ENCODE peak calls at places on chromosome 7, in eight cellular contexts. P, L, V, W, G, J, S and T are unnamed samples.

GRCh38 chr7:82694020-82694419 is 250.4 kb upstream of the CACNA2D1 start:
- DNase-seq in V (no peak), P (no peak), L (no peak), W (no peak), G (no peak), J (no peak), S (no peak), T (no peak)

GRCh38 chr7:128404143-128404681 is 5.6 kb downstream of the IMPDH1 start:
- DNase-seq in G (no peak), S (no peak), V (no peak), J (no peak), L (no peak), P (no peak), W (peak; percentile 31), T (no peak)

GRCh38 chr7:115208710-115209540 is 287.0 kb downstream of the MDFIC start:
- DNase-seq in W (no peak), L (no peak), G (no peak), J (no peak), V (no peak), P (no peak), S (no peak), T (no peak)

GRCh38 chr7:28587211-28587610 is 174.9 kb downstream of the CREB5 start:
- DNase-seq in J (no peak), V (no peak), L (no peak), P (no peak), W (no peak), G (no peak), S (no peak), T (no peak)

GRCh38 chr7:53531-53930 is 138.8 kb upstream of the FAM20C start:
- DNase-seq in G (peak; percentile 40), L (no peak), P (no peak), V (no peak), W (no peak), S (no peak), J (peak; percentile 26), T (no peak)

GRCh38 chr7:20598479-20599419 is 16.7 kb upstream of the ABCB5 start:
- DNase-seq in P (no peak), J (peak; percentile 77), S (no peak), W (no peak), G (no peak), L (no peak), V (no peak), T (no peak)

GRCh38 chr7:27375958-27376357 is 133.4 kb downstream of the EVX1 start:
- DNase-seq in G (no peak), P (no peak), V (no peak), L (no peak), J (no peak), S (no peak), W (no peak), T (no peak)

GRCh38 chr7:87628780-87629569 is 777 bp downstream of the RUNDC3B start:
- DNase-seq in S (peak; percentile 68), J (no peak), W (peak; percentile 73), V (peak; percentile 81), G (peak; percentile 86), L (peak; percentile 62), P (peak; percentile 43), T (no peak)

GRCh38 chr7:157018997-157019591 is 8.6 kb upstream of the MNX1 start:
- DNase-seq in J (no peak), S (peak; percentile 79), L (peak; percentile 52), V (peak; percentile 52), W (no peak), P (no peak), G (peak; percentile 75), T (no peak)

GRCh38 chr7:45873355-45873754 is 473 bp upstream of the CCDC201 start:
- DNase-seq in G (peak; percentile 39), L (no peak), V (no peak), S (no peak), W (no peak), P (no peak), J (no peak), T (no peak)

GRCh38 chr7:50387351-50387750 is 62.8 kb downstream of the FIGNL1 start:
- DNase-seq in V (no peak), S (no peak), W (no peak), G (no peak), L (no peak), P (no peak), J (no peak), T (no peak)

GRCh38 chr7:101235050-101235449 is 2.6 kb downstream of the CLDN15 start:
- DNase-seq in W (no peak), S (peak; percentile 63), V (no peak), G (no peak), P (no peak), J (peak; percentile 62), L (no peak), T (no peak)

GRCh38 chr7:140267381-140268226 is 90.8 kb upstream of the KDM7A start:
- DNase-seq in V (no peak), W (no peak), L (no peak), G (no peak), S (no peak), J (no peak), P (no peak), T (no peak)

GRCh38 chr7:339696-340095 is 49.7 kb downstream of the FOXL3 start:
- DNase-seq in V (no peak), S (no peak), L (no peak), J (no peak), G (no peak), P (no peak), W (no peak), T (no peak)

GRCh38 chr7:79622781-79623180 is 169.3 kb upstream of the MAGI2 start:
- DNase-seq in G (no peak), P (no peak), W (no peak), V (no peak), L (no peak), S (no peak), J (no peak), T (no peak)

GRCh38 chr7:37718585-37718984 is 35.0 kb downstream of the GPR141 start:
- DNase-seq in W (no peak), G (no peak), V (no peak), P (no peak), J (no peak), L (no peak), S (no peak), T (no peak)

GRCh38 chr7:44445986-44446671 is 44.3 kb downstream of the NUDCD3 start:
- DNase-seq in J (no peak), W (no peak), P (no peak), S (no peak), G (no peak), V (no peak), L (no peak), T (peak; percentile 45)

GRCh38 chr7:91357929-91358328 is 93.7 kb downstream of the FZD1 start:
- DNase-seq in V (no peak), L (no peak), G (no peak), W (no peak), P (no peak), J (no peak), S (no peak), T (no peak)

GRCh38 chr7:41201021-41201420 is 501.9 kb downstream of the INHBA start:
- DNase-seq in G (no peak), J (no peak), S (no peak), W (no peak), L (no peak), V (no peak), P (no peak), T (no peak)

DNA sequence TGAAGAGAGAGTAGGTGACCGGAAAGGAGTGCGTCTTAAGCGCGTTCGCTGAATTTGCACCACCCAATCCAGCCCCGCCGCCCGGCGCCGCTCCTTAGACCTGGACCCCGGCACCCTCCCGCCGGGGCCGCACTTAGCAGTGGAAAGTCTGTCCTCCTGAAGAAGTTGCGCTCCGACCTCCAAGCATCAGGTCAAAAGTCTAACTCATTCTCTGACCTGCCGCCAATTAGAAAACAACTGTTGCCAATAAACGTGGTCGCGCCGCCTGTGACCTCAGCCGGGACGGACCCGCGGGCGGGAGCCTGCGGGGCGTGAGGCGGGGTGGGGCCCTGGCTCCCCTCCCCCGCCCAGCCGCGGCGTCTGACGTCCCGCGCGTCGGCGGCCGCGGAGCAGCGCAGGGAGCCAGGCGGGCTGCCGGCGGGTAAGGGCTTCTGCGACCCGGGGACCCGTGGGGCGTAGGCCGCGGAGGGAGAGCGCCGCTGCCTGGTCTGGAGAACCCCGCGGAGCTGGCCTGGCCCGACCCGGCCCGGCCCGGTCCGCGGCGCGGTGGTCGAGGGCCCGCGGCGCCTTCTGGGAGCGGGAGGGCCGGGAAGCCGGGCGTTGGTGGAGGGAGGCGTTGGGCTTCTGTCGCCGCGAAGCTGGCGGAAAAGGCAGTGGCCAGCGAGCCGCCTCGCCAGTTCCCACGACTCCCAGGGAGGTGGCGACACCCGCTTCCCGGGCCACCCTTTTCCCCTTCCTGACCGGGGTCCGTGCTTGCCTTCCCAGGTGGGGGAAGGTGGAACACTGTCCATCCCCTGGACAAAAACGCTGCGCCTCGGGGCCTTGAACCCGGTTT is at the start of gene BCAP29:
- DNase-seq in L (peak; percentile 82), J (peak; percentile 90), S (peak; percentile 81), G (peak; percentile 94), P (peak; percentile 74), V (peak; percentile 84), W (peak; percentile 81), T (peak; percentile 79)
- TF ChIP-seq POLR2A in L (peak; percentile 81), J (peak; percentile 74), S (peak; percentile 60), G (no peak), P (peak; percentile 64), V (peak; percentile 32), W (peak; percentile 59), T (peak; percentile 95)

GRCh38 chr7:99399597-99399996 is 8.8 kb downstream of the PDAP1 start:
- DNase-seq in L (no peak), S (no peak), P (no peak), W (no peak), J (no peak), G (no peak), V (no peak), T (no peak)
- TF ChIP-seq POLR2A in L (no peak), S (no peak), P (no peak), W (no peak), J (no peak), G (no peak), V (no peak), T (no peak)

DNA sequence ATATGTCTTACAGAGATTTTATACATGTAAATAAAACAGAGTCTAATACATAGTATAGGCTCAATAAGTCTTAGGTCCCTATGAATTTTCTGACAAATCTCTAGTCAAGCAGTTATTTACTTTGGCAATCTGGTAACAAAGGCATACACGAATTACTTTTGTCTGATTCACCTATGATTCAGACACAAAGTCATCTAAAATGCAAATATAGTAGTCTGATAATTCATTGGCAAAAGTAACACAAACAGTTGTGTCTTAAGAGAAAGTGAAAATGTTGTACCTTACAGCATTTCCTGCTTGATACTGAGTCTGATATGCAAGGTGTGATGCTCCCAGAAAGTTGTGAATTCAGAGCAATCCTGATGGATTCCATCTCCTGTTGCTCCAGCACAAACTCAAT is 209.4 kb upstream of the PRSS1 start:
- DNase-seq in J (no peak), W (no peak), P (no peak), V (no peak), L (no peak), S (no peak), G (no peak), T (no peak)
- TF ChIP-seq POLR2A in J (no peak), W (no peak), P (no peak), V (no peak), L (no peak), S (no peak), G (no peak), T (no peak)

GRCh38 chr7:32364581-32364980 is 125.6 kb downstream of the LSM5 start:
- DNase-seq in W (no peak), G (no peak), S (no peak), J (no peak), L (no peak), V (no peak), P (no peak), T (no peak)
- TF ChIP-seq POLR2A in W (no peak), G (no peak), S (no peak), J (no peak), L (no peak), V (no peak), P (no peak), T (no peak)

GRCh38 chr7:69598081-69598486 is at the start of gene AUTS2:
- DNase-seq in W (peak; percentile 68), V (peak; percentile 71), G (peak; percentile 96), J (peak; percentile 98), S (peak; percentile 85), L (peak; percentile 91), P (peak; percentile 96), T (peak; percentile 82)
- TF ChIP-seq POLR2A in W (no peak), V (no peak), G (no peak), J (no peak), S (no peak), L (no peak), P (no peak), T (peak; percentile 41)